ENCODE peak calls at places on chromosomes 1 and 21, in eight cellular contexts. L, I, G, B, Q, A, C and U are unnamed samples.

GRCh38 chr1:92473781-92474495 is 12.8 kb downstream of the GFI1 start:
- DNase-seq in L (no peak), I (no peak), G (no peak), B (no peak), Q (no peak), A (no peak), C (no peak), U (no peak)

GRCh38 chr1:44421374-44422028 is 16.4 kb downstream of the RNF220 start:
- DNase-seq in L (no peak), I (no peak), G (no peak), B (no peak), Q (no peak), A (no peak), C (peak; percentile 62), U (no peak)

GRCh38 chr1:93680121-93681094 is 1.2 kb downstream of the BCAR3 start:
- DNase-seq in L (peak; percentile 82), I (peak; percentile 72), G (peak; percentile 83), B (peak; percentile 82), Q (peak; percentile 68), A (peak; percentile 41), C (peak; percentile 74), U (peak; percentile 93)

GRCh38 chr1:21273743-21274142 is 16.5 kb downstream of the ECE1 start:
- DNase-seq in L (peak; percentile 52), I (no peak), G (no peak), B (no peak), Q (no peak), A (no peak), C (no peak), U (no peak)

GRCh38 chr1:224623310-224623714 is 7.2 kb downstream of the CNIH3 start:
- DNase-seq in L (no peak), I (no peak), G (no peak), B (peak; percentile 63), Q (no peak), A (no peak), C (no peak), U (no peak)

GRCh38 chr1:19310720-19311502 is 1.0 kb downstream of the AKR7A2 start:
- DNase-seq in L (no peak), I (no peak), G (no peak), B (no peak), Q (no peak), A (no peak), C (no peak), U (no peak)

GRCh38 chr1:223430221-223430620 is 37.0 kb downstream of the CCDC185 start:
- DNase-seq in L (no peak), I (no peak), G (no peak), B (no peak), Q (no peak), A (no peak), C (no peak), U (no peak)

GRCh38 chr1:201791051-201791774 is 37.7 kb upstream of the IPO9 start:
- DNase-seq in L (no peak), I (no peak), G (no peak), B (no peak), Q (no peak), A (no peak), C (no peak), U (no peak)

GRCh38 chr1:30748699-30749401 is 8.7 kb downstream of the LAPTM5 start:
- DNase-seq in L (no peak), I (no peak), G (no peak), B (no peak), Q (no peak), A (no peak), C (no peak), U (no peak)

GRCh38 chr21:45590726-45591618 is 48.7 kb upstream of the SLC19A1 start:
- DNase-seq in L (peak; percentile 47), I (no peak), G (peak; percentile 12), B (peak; percentile 19), Q (no peak), A (no peak), C (peak; percentile 28), U (no peak)

GRCh38 chr1:179586107-179586823 is 5.4 kb upstream of the TDRD5 start:
- DNase-seq in L (peak; percentile 50), I (peak; percentile 72), G (no peak), B (peak; percentile 13), Q (no peak), A (peak; percentile 76), C (peak; percentile 79), U (peak; percentile 31)

GRCh38 chr1:219385786-219386427 is 212.2 kb downstream of the LYPLAL1 start:
- DNase-seq in L (no peak), I (peak; percentile 40), G (peak; percentile 69), B (peak; percentile 96), Q (no peak), A (peak; percentile 11), C (peak; percentile 27), U (peak; percentile 72)

GRCh38 chr1:108200627-108201106 is 524 bp upstream of the SLC25A24 start:
- DNase-seq in L (no peak), I (peak; percentile 6), G (peak; percentile 79), B (peak; percentile 72), Q (peak; percentile 40), A (no peak), C (peak; percentile 6), U (peak; percentile 79)

GRCh38 chr1:121483961-121484424 is 299.2 kb downstream of the SRGAP2C start:
- DNase-seq in L (no peak), I (no peak), G (peak; percentile 28), B (peak; percentile 31), Q (peak; percentile 2), A (no peak), C (no peak), U (peak; percentile 79)

GRCh38 chr1:111904478-111905218 is 84.8 kb downstream of the KCND3 start:
- DNase-seq in L (peak; percentile 24), I (no peak), G (peak; percentile 4), B (no peak), Q (no peak), A (no peak), C (peak; percentile 33), U (no peak)

GRCh38 chr1:208149776-208150514 is 94.2 kb downstream of the PLXNA2 start:
- DNase-seq in L (peak; percentile 49), I (no peak), G (no peak), B (no peak), Q (no peak), A (no peak), C (peak; percentile 38), U (peak; percentile 37)

GRCh38 chr1:89998306-89998705 is 3.4 kb downstream of the ZNF326 start:
- DNase-seq in L (no peak), I (no peak), G (no peak), B (no peak), Q (no peak), A (no peak), C (no peak), U (peak; percentile 16)

GRCh38 chr1:234139966-234140365 is 233.3 kb upstream of the COA6 start:
- DNase-seq in L (no peak), I (no peak), G (peak; percentile 75), B (peak; percentile 99), Q (peak; percentile 38), A (no peak), C (no peak), U (peak; percentile 81)

GRCh38 chr1:229203030-229203751 is 67.7 kb upstream of the RAB4A start:
- DNase-seq in L (no peak), I (peak; percentile 55), G (peak; percentile 75), B (peak; percentile 31), Q (peak; percentile 56), A (peak; percentile 35), C (peak; percentile 59), U (peak; percentile 58)

GRCh38 chr1:244450597-244451538 is 841 bp downstream of the ADSS2 start:
- DNase-seq in L (peak; percentile 62), I (peak; percentile 52), G (peak; percentile 43), B (peak; percentile 61), Q (no peak), A (peak; percentile 31), C (peak; percentile 60), U (peak; percentile 75)

GRCh38 chr1:98949606-98950005 is 55.1 kb downstream of the PLPPR5 start:
- DNase-seq in L (no peak), I (no peak), G (no peak), B (no peak), Q (no peak), A (no peak), C (no peak), U (no peak)

DNA sequence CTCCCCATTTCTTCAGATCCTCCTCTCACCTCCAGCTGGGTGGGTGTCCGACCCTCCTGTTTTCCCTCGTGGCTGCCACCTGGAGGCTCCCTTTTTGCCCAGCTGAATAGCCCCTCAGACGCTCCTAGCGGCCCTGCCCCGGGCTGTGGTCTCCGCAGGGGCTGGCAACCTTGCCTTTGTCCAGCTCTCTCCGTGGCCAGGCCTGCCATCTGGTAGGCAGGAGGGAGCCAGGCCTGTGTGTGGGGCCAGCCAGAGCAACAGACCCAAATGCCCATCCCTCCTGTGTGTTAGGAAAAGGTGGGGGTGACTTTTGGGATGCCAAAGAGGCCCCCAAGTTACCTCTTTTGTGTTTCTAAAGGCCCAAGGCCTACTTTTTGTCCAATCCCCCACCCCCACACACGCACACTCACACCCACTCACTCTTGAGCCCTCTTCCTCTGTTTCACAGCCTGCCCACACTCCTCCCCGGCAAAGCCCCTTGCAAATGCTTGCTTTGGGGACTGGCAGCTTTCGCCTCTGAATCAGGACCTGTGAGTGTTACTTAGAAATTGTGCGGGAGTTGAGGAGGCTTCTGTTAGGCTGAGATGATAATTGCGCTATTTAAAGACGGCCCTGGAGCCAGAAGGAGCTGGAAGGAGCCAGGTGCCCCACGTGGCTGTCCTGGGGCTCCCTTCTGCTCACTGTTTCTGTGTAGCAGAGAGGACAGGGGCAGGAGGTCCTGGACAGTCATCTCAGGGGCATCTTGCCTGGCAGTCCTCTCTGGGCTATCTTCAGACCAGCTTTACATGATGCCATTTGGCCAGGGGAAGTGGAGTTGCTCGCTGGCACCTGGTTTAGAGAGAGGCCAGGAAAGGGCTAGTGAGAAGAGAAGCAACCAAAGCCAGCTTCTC is 9.1 kb downstream of the PPFIA4 start:
- DNase-seq in L (no peak), I (no peak), G (no peak), B (no peak), Q (no peak), A (no peak), C (no peak), U (no peak)
- TF ChIP-seq CTCF in L (no peak), I (no peak), G (no peak), B (no peak), Q (no peak), A (no peak), C (no peak), U (no peak)

DNA sequence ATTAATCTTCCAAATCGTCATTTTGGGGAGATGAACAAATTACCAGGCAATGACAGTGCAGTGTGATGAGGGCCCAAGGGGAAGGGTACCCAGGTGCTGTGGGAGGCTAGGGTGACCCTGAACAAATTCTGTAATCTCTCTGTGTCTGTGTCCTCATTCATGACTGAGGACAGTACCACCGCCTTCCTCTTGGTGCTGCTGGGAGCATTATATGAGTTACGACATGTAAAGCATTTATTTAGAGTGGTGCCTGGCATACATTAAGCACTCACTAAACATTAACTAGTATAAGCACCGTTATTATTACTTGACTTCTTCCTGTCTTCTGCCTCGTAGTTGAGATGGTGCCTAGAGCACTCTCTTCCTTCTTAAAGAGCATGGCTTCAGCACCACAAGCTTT is 468.2 kb upstream of the VAMP3 start:
- DNase-seq in L (no peak), I (no peak), G (no peak), B (no peak), Q (no peak), A (no peak), C (no peak), U (no peak)
- TF ChIP-seq CTCF in L (no peak), I (no peak), G (no peak), B (no peak), Q (no peak), A (no peak), C (no peak), U (peak; percentile 14)

GRCh38 chr1:240190881-240191385 is 99.2 kb downstream of the FMN2 start:
- DNase-seq in L (no peak), I (no peak), G (peak; percentile 47), B (peak; percentile 88), Q (peak; percentile 92), A (no peak), C (peak; percentile 8), U (peak; percentile 93)
- TF ChIP-seq CTCF in L (peak; percentile 47), I (peak; percentile 19), G (peak; percentile 51), B (peak; percentile 93), Q (peak; percentile 41), A (peak; percentile 68), C (peak; percentile 45), U (peak; percentile 52)

GRCh38 chr1:17276568-17276967 is 27.7 kb downstream of the PADI3 start:
- DNase-seq in L (no peak), I (no peak), G (peak; percentile 91), B (peak; percentile 94), Q (no peak), A (no peak), C (no peak), U (peak; percentile 66)
- TF ChIP-seq CTCF in L (no peak), I (no peak), G (peak; percentile 55), B (peak; percentile 63), Q (no peak), A (no peak), C (no peak), U (no peak)